ENCODE peak calls at places on chromosomes 4 and X, in four cellular contexts. One of them, this sample, is unnamed.

GRCh38 chr4:80963051-80963450 is 67.5 kb upstream of the BMP3 start:
- DNase-seq in fibroblast of pulmonary artery: no peak
- DNase-seq in body of pancreas: no peak
- DNase-seq in uterus: no peak
- DNase-seq in this sample: no peak

GRCh38 chrX:150607200-150607599 is 38.8 kb downstream of the MTM1 start:
- DNase-seq in fibroblast of pulmonary artery: no peak
- DNase-seq in body of pancreas: no peak
- DNase-seq in uterus: no peak
- DNase-seq in this sample: no peak

GRCh38 chrX:9865804-9866471 is 79.7 kb downstream of the SHROOM2 start:
- DNase-seq in fibroblast of pulmonary artery: peak
- DNase-seq in body of pancreas: no peak
- DNase-seq in uterus: no peak
- DNase-seq in this sample: no peak

GRCh38 chr4:121653986-121654385 is 42.8 kb downstream of the ANXA5 start:
- DNase-seq in fibroblast of pulmonary artery: no peak
- DNase-seq in body of pancreas: no peak
- DNase-seq in uterus: no peak
- DNase-seq in this sample: no peak

GRCh38 chr4:5500165-5500564 is 208.2 kb downstream of the EVC2 start:
- DNase-seq in fibroblast of pulmonary artery: peak
- DNase-seq in body of pancreas: no peak
- DNase-seq in uterus: no peak
- DNase-seq in this sample: no peak

GRCh38 chr4:129570326-129570725 is 474.4 kb downstream of the C4orf33 start:
- DNase-seq in fibroblast of pulmonary artery: no peak
- DNase-seq in body of pancreas: no peak
- DNase-seq in uterus: no peak
- DNase-seq in this sample: no peak

GRCh38 chr4:24956763-24957162 is 43.9 kb upstream of the CCDC149 start:
- DNase-seq in fibroblast of pulmonary artery: no peak
- DNase-seq in body of pancreas: no peak
- DNase-seq in uterus: no peak
- DNase-seq in this sample: no peak

GRCh38 chr4:112038861-112039260 is 106.4 kb upstream of the FAM241A start:
- DNase-seq in fibroblast of pulmonary artery: peak
- DNase-seq in body of pancreas: no peak
- DNase-seq in uterus: no peak
- DNase-seq in this sample: peak

GRCh38 chr4:125011646-125012045 is 299.1 kb upstream of the ANKRD50 start:
- DNase-seq in fibroblast of pulmonary artery: peak
- DNase-seq in body of pancreas: no peak
- DNase-seq in uterus: no peak
- DNase-seq in this sample: no peak

DNA sequence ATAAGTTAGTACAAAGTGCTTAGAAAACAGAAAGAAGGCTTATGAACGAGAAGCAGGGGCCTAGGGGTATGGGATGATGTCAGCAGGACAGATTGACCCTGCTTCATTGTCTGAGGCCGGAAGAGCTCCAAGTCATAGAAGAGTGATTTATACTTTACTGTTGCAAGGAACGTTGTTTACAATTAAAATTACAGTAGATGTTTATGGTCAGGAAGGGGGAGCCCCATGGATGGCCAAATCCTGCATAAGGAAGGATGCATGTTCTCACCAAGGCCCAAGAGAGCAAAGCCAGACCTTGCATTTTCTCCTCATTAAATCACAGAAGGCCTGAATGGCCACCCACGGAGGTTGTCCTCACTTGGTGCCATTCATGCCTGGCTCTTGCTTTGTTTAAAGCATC is 115.3 kb downstream of the LDB2 start:
- DNase-seq in fibroblast of pulmonary artery: peak
- DNase-seq in body of pancreas: no peak
- DNase-seq in uterus: no peak
- DNase-seq in this sample: no peak
- H3K4me3 ChIP-seq in fibroblast of pulmonary artery: no peak
- H3K4me3 ChIP-seq in body of pancreas: no peak
- H3K4me3 ChIP-seq in uterus: no peak
- H3K4me3 ChIP-seq in this sample: no peak

GRCh38 chrX:153426204-153426603 is 14.9 kb downstream of the ZFP92 start:
- DNase-seq in fibroblast of pulmonary artery: no peak
- DNase-seq in body of pancreas: no peak
- DNase-seq in uterus: no peak
- DNase-seq in this sample: no peak
- TF ChIP-seq CTCF in fibroblast of pulmonary artery: no peak
- TF ChIP-seq CTCF in body of pancreas: no peak
- TF ChIP-seq CTCF in uterus: no peak
- TF ChIP-seq CTCF in this sample: no peak

DNA sequence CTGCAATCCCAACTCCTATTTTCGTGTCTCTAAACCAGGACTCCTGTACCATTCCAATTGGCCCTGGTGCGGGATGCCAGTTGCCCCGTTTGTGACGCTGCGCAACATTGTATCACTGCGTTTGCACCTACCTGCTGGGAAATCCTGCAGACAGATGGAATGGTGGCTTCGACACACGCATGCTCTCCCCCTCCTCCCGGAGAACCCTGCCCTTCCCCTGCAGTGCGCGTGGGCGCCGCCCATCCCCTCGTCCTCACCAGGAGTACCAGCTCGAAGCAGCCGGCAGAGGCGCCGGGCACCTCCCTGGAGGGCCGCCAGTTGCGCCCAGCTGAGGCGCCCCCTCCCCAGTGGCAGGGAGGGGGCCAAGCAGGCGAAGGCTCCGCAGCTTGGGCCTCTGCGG is 1.4 kb downstream of the DGKK start:
- DNase-seq in fibroblast of pulmonary artery: no peak
- DNase-seq in body of pancreas: no peak
- DNase-seq in uterus: no peak
- DNase-seq in this sample: no peak
- H3K4me3 ChIP-seq in fibroblast of pulmonary artery: no peak
- H3K4me3 ChIP-seq in body of pancreas: no peak
- H3K4me3 ChIP-seq in uterus: no peak
- H3K4me3 ChIP-seq in this sample: no peak

DNA sequence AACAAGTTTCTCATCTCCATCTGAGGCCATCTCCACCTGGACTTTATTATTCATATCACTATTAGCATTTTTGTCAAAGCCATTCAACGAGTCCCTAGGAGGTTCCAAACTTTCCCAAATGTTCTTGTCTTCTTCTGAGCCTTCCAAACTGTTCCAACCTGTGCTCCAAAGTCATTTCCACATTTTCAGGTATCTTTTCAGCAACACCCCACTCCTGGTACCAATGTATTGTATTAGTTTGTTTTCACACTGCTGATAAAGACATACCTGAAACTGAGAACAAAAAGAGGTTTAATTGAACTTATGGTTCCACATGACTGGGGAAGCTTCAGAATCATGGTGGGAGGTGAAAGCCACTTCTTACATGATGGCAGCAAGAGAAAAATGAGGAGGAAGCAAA is 385.4 kb upstream of the GATB start:
- DNase-seq in fibroblast of pulmonary artery: no peak
- DNase-seq in body of pancreas: no peak
- DNase-seq in uterus: no peak
- DNase-seq in this sample: no peak
- TF ChIP-seq CTCF in fibroblast of pulmonary artery: no peak
- TF ChIP-seq CTCF in body of pancreas: no peak
- TF ChIP-seq CTCF in uterus: no peak
- TF ChIP-seq CTCF in this sample: no peak

DNA sequence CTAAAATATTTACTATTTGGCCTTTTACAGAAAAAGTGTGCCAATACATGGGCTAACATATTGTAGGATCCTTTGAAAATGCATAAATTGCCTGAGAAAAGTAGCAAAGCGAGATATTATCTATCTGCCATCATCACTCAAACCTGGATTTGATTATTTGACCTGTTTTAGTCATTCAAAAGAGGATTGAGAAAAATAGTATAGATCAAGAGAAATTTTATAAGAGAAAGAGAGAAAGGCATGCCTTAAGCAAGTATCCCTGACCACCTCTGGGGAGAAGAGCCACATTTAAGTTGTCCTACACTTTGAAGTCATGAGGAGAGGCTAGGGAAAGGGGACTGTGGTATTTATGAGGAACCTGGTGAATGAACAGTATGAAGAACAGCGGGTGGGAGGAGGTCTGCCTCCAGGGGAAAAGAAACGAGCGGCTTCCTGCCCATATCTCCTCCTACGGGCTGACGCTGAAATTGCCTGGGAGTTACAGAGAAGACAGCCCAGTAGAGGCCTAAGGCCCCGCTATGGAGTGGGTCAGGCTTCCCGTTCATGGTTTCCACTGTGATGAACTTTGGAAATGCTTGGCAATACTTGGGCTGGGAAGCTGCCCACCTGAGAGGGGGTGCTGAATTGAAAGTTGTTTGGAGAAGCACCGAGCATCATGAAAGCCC is 106.8 kb upstream of the ACSL4 start:
- DNase-seq in fibroblast of pulmonary artery: peak
- DNase-seq in body of pancreas: no peak
- DNase-seq in uterus: no peak
- DNase-seq in this sample: no peak
- H3K4me3 ChIP-seq in fibroblast of pulmonary artery: no peak
- H3K4me3 ChIP-seq in body of pancreas: no peak
- H3K4me3 ChIP-seq in uterus: no peak
- H3K4me3 ChIP-seq in this sample: no peak

GRCh38 chr4:22389240-22389871 is 126.5 kb downstream of the ADGRA3 start:
- DNase-seq in fibroblast of pulmonary artery: peak
- DNase-seq in body of pancreas: peak
- DNase-seq in uterus: peak
- DNase-seq in this sample: peak
- TF ChIP-seq CTCF in fibroblast of pulmonary artery: peak
- TF ChIP-seq CTCF in body of pancreas: peak
- TF ChIP-seq CTCF in uterus: peak
- TF ChIP-seq CTCF in this sample: peak

DNA sequence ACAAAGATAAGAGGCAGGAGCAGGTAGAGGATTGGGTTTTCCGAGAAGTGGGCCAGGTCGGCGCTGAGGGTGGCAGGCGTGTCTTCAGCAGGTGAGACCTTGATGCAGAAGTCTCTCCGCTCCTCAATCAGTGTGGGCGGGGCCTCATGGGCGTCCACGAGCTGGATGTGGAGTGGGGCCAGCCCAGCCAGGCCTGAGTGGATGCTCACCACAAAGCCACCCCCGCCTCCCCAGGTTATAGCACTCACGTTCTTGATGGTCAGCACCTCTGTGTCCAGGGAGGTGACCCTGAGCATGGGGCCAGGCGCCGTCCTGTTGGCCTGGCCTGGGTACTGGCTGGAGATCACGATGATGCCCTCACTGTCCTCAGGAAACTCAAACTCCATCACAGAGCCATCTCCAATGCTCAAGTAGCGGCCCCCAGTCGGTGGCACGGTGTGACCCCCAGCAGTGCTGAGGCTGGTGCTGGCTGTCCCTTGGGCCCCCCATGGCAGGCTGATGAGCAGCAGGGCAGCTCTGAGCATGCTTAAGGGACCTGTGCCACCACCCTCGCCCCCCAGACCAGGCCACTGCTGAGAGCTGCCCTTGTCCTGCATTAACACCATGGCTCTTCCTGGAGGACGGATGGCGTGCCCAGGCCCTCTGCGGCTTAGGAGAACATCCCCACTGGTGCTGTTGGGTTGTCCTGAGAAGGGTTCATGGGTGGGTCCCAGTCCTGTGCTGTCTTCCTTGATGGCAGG is 1.9 kb downstream of the SLC10A3 start:
- DNase-seq in fibroblast of pulmonary artery: no peak
- DNase-seq in body of pancreas: no peak
- DNase-seq in uterus: no peak
- DNase-seq in this sample: no peak
- H3K4me3 ChIP-seq in fibroblast of pulmonary artery: no peak
- H3K4me3 ChIP-seq in body of pancreas: no peak
- H3K4me3 ChIP-seq in uterus: no peak
- H3K4me3 ChIP-seq in this sample: no peak

GRCh38 chrX:3960952-3961351 is 247.5 kb upstream of the PRKX start:
- DNase-seq in fibroblast of pulmonary artery: no peak
- DNase-seq in body of pancreas: no peak
- DNase-seq in uterus: no peak
- DNase-seq in this sample: no peak

GRCh38 chrX:3963980-3964379 is 250.5 kb upstream of the PRKX start:
- DNase-seq in fibroblast of pulmonary artery: no peak
- DNase-seq in body of pancreas: no peak
- DNase-seq in uterus: no peak
- DNase-seq in this sample: no peak

DNA sequence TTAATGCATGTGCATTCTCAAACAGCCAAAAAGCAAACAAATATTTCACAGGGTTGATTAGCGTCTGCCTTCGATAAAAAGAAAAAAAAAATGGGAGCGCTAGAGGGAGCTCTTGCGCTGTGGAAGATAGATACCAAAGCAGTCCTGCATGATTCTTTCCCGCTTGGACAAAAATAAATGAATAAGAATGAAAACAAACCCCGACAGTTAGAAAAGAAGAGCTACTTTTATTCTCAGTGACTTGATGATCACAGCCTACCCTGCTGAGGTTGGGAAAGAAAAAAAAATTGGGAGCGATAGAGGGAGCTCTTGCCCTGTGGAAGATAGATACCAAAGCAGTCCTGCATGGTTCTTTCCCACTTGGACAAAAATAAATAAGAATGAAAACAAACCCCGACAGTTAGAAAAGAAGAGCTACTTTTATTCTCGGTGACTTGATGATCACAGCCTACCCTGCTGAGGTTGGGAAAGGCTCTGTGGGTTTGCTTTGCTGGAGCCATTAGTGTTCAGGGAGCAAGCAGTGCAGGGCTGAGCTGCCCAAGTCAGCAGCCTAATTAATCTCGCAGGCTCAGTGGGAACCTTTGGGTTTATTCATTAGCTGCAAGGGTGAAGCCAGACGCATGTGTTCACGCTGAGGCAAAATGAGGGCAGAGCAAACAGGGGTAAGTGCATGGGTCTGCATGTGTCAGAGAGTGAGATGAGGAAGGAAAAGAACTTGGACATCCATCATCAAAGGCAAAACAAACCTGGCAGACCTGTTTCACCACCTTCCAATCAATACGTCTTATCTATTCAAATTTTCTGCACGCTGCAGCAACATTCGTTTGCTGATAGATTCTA is 249.3 kb upstream of the PRKX start:
- DNase-seq in fibroblast of pulmonary artery: peak
- DNase-seq in body of pancreas: peak
- DNase-seq in uterus: no peak
- DNase-seq in this sample: no peak
- TF ChIP-seq CTCF in fibroblast of pulmonary artery: peak
- TF ChIP-seq CTCF in body of pancreas: peak
- TF ChIP-seq CTCF in uterus: peak
- TF ChIP-seq CTCF in this sample: peak

GRCh38 chrX:77493677-77494553 is 46.7 kb downstream of the FGF16 start:
- DNase-seq in fibroblast of pulmonary artery: peak
- DNase-seq in body of pancreas: no peak
- DNase-seq in uterus: no peak
- DNase-seq in this sample: peak
- H3K4me3 ChIP-seq in fibroblast of pulmonary artery: no peak
- H3K4me3 ChIP-seq in body of pancreas: no peak
- H3K4me3 ChIP-seq in uterus: no peak
- H3K4me3 ChIP-seq in this sample: no peak